ENCODE peak calls at places on chromosomes 3 and 15, in seven cellular contexts. G, V, Q, B, R, S and I are unnamed samples.

GRCh38 chr3:168457973-168458539 is 362.3 kb upstream of the GOLIM4 start:
- DNase-seq in R (no peak), S (no peak), B (no peak), G (no peak), Q (no peak), V (no peak), I (no peak)

GRCh38 chr15:92170897-92171296 is 222.8 kb upstream of the ST8SIA2 start:
- DNase-seq in S (no peak), Q (no peak), V (no peak), G (no peak), R (no peak), B (no peak), I (no peak)

GRCh38 chr3:186125118-186125517 is 16.2 kb upstream of the ETV5 start:
- DNase-seq in S (no peak), V (no peak), Q (no peak), G (no peak), B (no peak), R (no peak), I (no peak)

GRCh38 chr3:172839679-172840078 is 89.2 kb downstream of the ECT2 start:
- DNase-seq in B (no peak), G (no peak), S (no peak), Q (no peak), R (no peak), V (no peak), I (no peak)

GRCh38 chr3:111285691-111286090 is 214.1 kb downstream of the NECTIN3 start:
- DNase-seq in V (no peak), G (no peak), R (no peak), B (no peak), S (no peak), Q (no peak), I (no peak)

GRCh38 chr3:141249041-141249440 is 17.4 kb downstream of the PXYLP1 start:
- DNase-seq in B (no peak), R (no peak), V (no peak), G (no peak), S (no peak), Q (no peak), I (no peak)

GRCh38 chr15:62301993-62302665 is 137.0 kb upstream of the C2CD4B start:
- DNase-seq in S (no peak), B (no peak), Q (no peak), G (no peak), R (no peak), V (no peak), I (no peak)

GRCh38 chr3:101216710-101217457 is 103.5 kb downstream of the IMPG2 start:
- DNase-seq in B (no peak), R (no peak), V (no peak), Q (no peak), S (peak), G (no peak), I (no peak)

GRCh38 chr15:98725874-98726273 is 77.5 kb downstream of the IGF1R start:
- DNase-seq in S (no peak), G (no peak), B (no peak), R (no peak), Q (no peak), V (no peak), I (no peak)

GRCh38 chr3:103950676-103951075 is 1416.0 kb upstream of the ALCAM start:
- DNase-seq in S (no peak), B (no peak), Q (no peak), G (no peak), V (no peak), R (no peak), I (no peak)

GRCh38 chr15:101017935-101018849 is 99.0 kb downstream of the LRRK1 start:
- DNase-seq in B (no peak), Q (no peak), G (no peak), V (no peak), S (no peak), R (no peak), I (no peak)

GRCh38 chr15:72197460-72198409 is at the start of gene GRAMD2A:
- DNase-seq in V (no peak), G (no peak), S (peak), Q (peak), R (no peak), B (peak), I (peak)

GRCh38 chr15:74464216-74464615 is 3.3 kb upstream of the UBL7 start:
- DNase-seq in Q (no peak), S (no peak), B (no peak), R (no peak), G (peak), V (no peak), I (no peak)

GRCh38 chr3:184566441-184567414 is 5.1 kb downstream of the EPHB3 start:
- DNase-seq in V (no peak), R (no peak), S (no peak), Q (no peak), B (no peak), G (no peak), I (no peak)

GRCh38 chr3:163508212-163508611 is 1570.1 kb downstream of the SI start:
- DNase-seq in B (no peak), R (no peak), G (no peak), V (no peak), Q (no peak), S (no peak), I (no peak)

GRCh38 chr3:183159319-183159718 is 3.2 kb downstream of the LAMP3 start:
- DNase-seq in S (no peak), R (no peak), Q (peak), B (no peak), V (no peak), G (peak), I (no peak)

GRCh38 chr3:192514081-192514753 is 213.1 kb downstream of the FGF12 start:
- DNase-seq in S (peak), G (peak), B (peak), V (no peak), Q (peak), R (no peak), I (no peak)

GRCh38 chr15:65939901-65940617 is 70.8 kb downstream of the RAB11A start:
- DNase-seq in G (no peak), S (no peak), B (peak), Q (no peak), V (no peak), R (no peak), I (no peak)

GRCh38 chr3:77254967-77255831 is 215.3 kb downstream of the ROBO2 start:
- DNase-seq in B (peak), V (no peak), S (peak), G (peak), Q (peak), R (no peak), I (no peak)

GRCh38 chr3:10816863-10817253 is 830 bp downstream of the SLC6A11 start:
- DNase-seq in R (no peak), Q (no peak), G (no peak), B (no peak), V (no peak), S (no peak), I (no peak)

GRCh38 chr3:8739757-8740508 is 6.3 kb downstream of the CAV3 start:
- DNase-seq in G (peak), Q (no peak), S (peak), R (no peak), V (no peak), B (peak), I (no peak)

GRCh38 chr3:109117939-109118338 is at the start of gene MORC1:
- DNase-seq in V (no peak), R (no peak), Q (no peak), S (no peak), B (no peak), G (no peak), I (no peak)

GRCh38 chr15:63896336-63897115 is 62.8 kb upstream of the HERC1 start:
- DNase-seq in Q (peak), G (peak), R (no peak), B (peak), V (no peak), S (peak), I (no peak)

GRCh38 chr3:129829640-129830039 is 63.9 kb downstream of the TMCC1 start:
- DNase-seq in V (no peak), G (peak), B (peak), R (no peak), Q (peak), S (peak), I (no peak)

GRCh38 chr3:178950676-178951075 is 120.9 kb downstream of the ZMAT3 start:
- DNase-seq in R (no peak), G (no peak), Q (no peak), V (no peak), S (peak), B (peak), I (no peak)

GRCh38 chr15:78234515-78235040 is at the start of gene ACSBG1:
- DNase-seq in B (no peak), S (no peak), R (no peak), Q (no peak), G (no peak), V (no peak), I (no peak)

GRCh38 chr3:172739462-172739861 is 11.1 kb upstream of the ECT2 start:
- DNase-seq in R (no peak), S (no peak), Q (no peak), B (no peak), V (no peak), G (no peak), I (no peak)

GRCh38 chr3:61634678-61635077 is 73.3 kb downstream of the PTPRG start:
- DNase-seq in R (no peak), V (no peak), G (no peak), B (no peak), Q (peak), S (no peak), I (no peak)

GRCh38 chr3:110062711-110063110 is 725.4 kb upstream of the DPPA4 start:
- DNase-seq in Q (no peak), V (no peak), G (no peak), R (no peak), S (no peak), B (no peak), I (no peak)

GRCh38 chr3:168608926-168609325 is 513.2 kb upstream of the GOLIM4 start:
- DNase-seq in Q (no peak), S (no peak), V (no peak), R (no peak), B (no peak), G (no peak), I (no peak)

GRCh38 chr15:77430652-77431051 is 10.0 kb downstream of the HMG20A start:
- DNase-seq in Q (no peak), R (no peak), G (no peak), B (no peak), S (no peak), V (no peak), I (no peak)

GRCh38 chr3:124174463-124174862 is 182.5 kb upstream of the ROPN1 start:
- DNase-seq in Q (no peak), B (no peak), R (no peak), G (no peak), V (no peak), S (no peak), I (no peak)

GRCh38 chr15:39661776-39662175 is 80.9 kb downstream of the THBS1 start:
- DNase-seq in S (no peak), G (no peak), R (no peak), Q (no peak), B (peak), V (no peak), I (no peak)

GRCh38 chr3:176951586-176952292 is 245.5 kb downstream of the TBL1XR1 start:
- DNase-seq in R (no peak), Q (no peak), B (no peak), S (no peak), G (no peak), V (no peak), I (no peak)

GRCh38 chr3:82293867-82294266 is 532.4 kb upstream of the GBE1 start:
- DNase-seq in S (no peak), R (no peak), B (no peak), G (no peak), Q (no peak), V (no peak), I (no peak)

GRCh38 chr3:16741103-16741758 is 136.0 kb upstream of the DAZL start:
- DNase-seq in G (peak), R (no peak), S (peak), V (no peak), Q (no peak), B (peak), I (no peak)

GRCh38 chr3:123949606-123950005 is 11.4 kb downstream of the CCDC14 start:
- DNase-seq in B (peak), G (no peak), S (no peak), R (no peak), Q (no peak), V (no peak), I (no peak)

GRCh38 chr3:53768478-53769459 is 77.5 kb downstream of the CHDH start:
- DNase-seq in G (no peak), S (no peak), Q (no peak), B (no peak), V (no peak), R (no peak), I (no peak)

GRCh38 chr15:42707068-42707467 is 29.9 kb downstream of the CDAN1 start:
- DNase-seq in B (no peak), V (no peak), Q (no peak), G (no peak), R (no peak), S (no peak), I (no peak)